ENCODE peak calls at places on chromosomes 5 and 9, in six cellular contexts. One of them, this sample, is unnamed.

GRCh38 chr5:143045062-143045461 is 274.9 kb downstream of the ARHGAP26 start:
- DNase-seq in heart right ventricle: no peak
- DNase-seq in GM20000: no peak
- DNase-seq in cardiac fibroblast: no peak
- DNase-seq in AG04449: no peak
- DNase-seq in ovary: no peak
- DNase-seq in this sample: no peak

GRCh38 chr5:56233230-56233629 is at the start of gene ANKRD55:
- DNase-seq in GM20000: no peak
- DNase-seq in ovary: no peak
- DNase-seq in AG04449: no peak
- DNase-seq in heart right ventricle: no peak
- DNase-seq in cardiac fibroblast: no peak
- DNase-seq in this sample: no peak

GRCh38 chr5:39604491-39604890 is 179.7 kb upstream of the DAB2 start:
- DNase-seq in cardiac fibroblast: peak
- DNase-seq in GM20000: no peak
- DNase-seq in AG04449: no peak
- DNase-seq in heart right ventricle: no peak
- DNase-seq in ovary: no peak
- DNase-seq in this sample: no peak

GRCh38 chr5:160262665-160263064 is 33.4 kb downstream of the FABP6 start:
- DNase-seq in AG04449: no peak
- DNase-seq in heart right ventricle: peak
- DNase-seq in GM20000: no peak
- DNase-seq in cardiac fibroblast: peak
- DNase-seq in ovary: no peak
- DNase-seq in this sample: peak

GRCh38 chr5:50738864-50739263 is 72.4 kb downstream of the PARP8 start:
- DNase-seq in heart right ventricle: no peak
- DNase-seq in ovary: no peak
- DNase-seq in GM20000: no peak
- DNase-seq in cardiac fibroblast: no peak
- DNase-seq in AG04449: no peak
- DNase-seq in this sample: no peak

GRCh38 chr9:86407022-86407421 is 52.8 kb upstream of the TUT7 start:
- DNase-seq in cardiac fibroblast: peak
- DNase-seq in GM20000: no peak
- DNase-seq in heart right ventricle: no peak
- DNase-seq in AG04449: no peak
- DNase-seq in ovary: no peak
- DNase-seq in this sample: peak

GRCh38 chr9:27117489-27118135 is 8.6 kb downstream of the TEK start:
- DNase-seq in cardiac fibroblast: peak
- DNase-seq in ovary: peak
- DNase-seq in heart right ventricle: peak
- DNase-seq in GM20000: no peak
- DNase-seq in AG04449: no peak
- DNase-seq in this sample: peak

GRCh38 chr5:140926903-140927573 is 939 bp downstream of the PCDHAC1 start:
- DNase-seq in cardiac fibroblast: peak
- DNase-seq in GM20000: no peak
- DNase-seq in ovary: no peak
- DNase-seq in heart right ventricle: no peak
- DNase-seq in AG04449: no peak
- DNase-seq in this sample: peak

GRCh38 chr9:123120131-123120530 is 86.7 kb downstream of the GPR21 start:
- DNase-seq in heart right ventricle: no peak
- DNase-seq in GM20000: no peak
- DNase-seq in AG04449: no peak
- DNase-seq in ovary: no peak
- DNase-seq in cardiac fibroblast: no peak
- DNase-seq in this sample: no peak

GRCh38 chr9:110526426-110526825 is 53.1 kb downstream of the SVEP1 start:
- DNase-seq in heart right ventricle: no peak
- DNase-seq in cardiac fibroblast: peak
- DNase-seq in ovary: no peak
- DNase-seq in AG04449: peak
- DNase-seq in GM20000: no peak
- DNase-seq in this sample: peak

GRCh38 chr9:34079181-34079580 is 30.5 kb upstream of the UBAP2 start:
- DNase-seq in heart right ventricle: no peak
- DNase-seq in cardiac fibroblast: peak
- DNase-seq in GM20000: no peak
- DNase-seq in ovary: no peak
- DNase-seq in AG04449: no peak
- DNase-seq in this sample: peak

GRCh38 chr9:35972093-35972492 is 14.1 kb upstream of the OR2S2 start:
- DNase-seq in AG04449: no peak
- DNase-seq in ovary: no peak
- DNase-seq in cardiac fibroblast: no peak
- DNase-seq in GM20000: no peak
- DNase-seq in heart right ventricle: no peak
- DNase-seq in this sample: no peak

GRCh38 chr9:108534741-108535140 is 321.0 kb downstream of the ACTL7B start:
- DNase-seq in AG04449: peak
- DNase-seq in GM20000: no peak
- DNase-seq in heart right ventricle: no peak
- DNase-seq in cardiac fibroblast: peak
- DNase-seq in ovary: no peak
- DNase-seq in this sample: peak

GRCh38 chr9:36426945-36427344 is 26.9 kb upstream of the RNF38 start:
- DNase-seq in AG04449: no peak
- DNase-seq in cardiac fibroblast: no peak
- DNase-seq in heart right ventricle: no peak
- DNase-seq in ovary: no peak
- DNase-seq in GM20000: no peak
- DNase-seq in this sample: no peak

GRCh38 chr5:20224046-20224445 is 236.0 kb upstream of the CDH18 start:
- DNase-seq in AG04449: no peak
- DNase-seq in cardiac fibroblast: no peak
- DNase-seq in ovary: no peak
- DNase-seq in heart right ventricle: no peak
- DNase-seq in GM20000: no peak
- DNase-seq in this sample: peak

GRCh38 chr5:122871669-122872068 is 26.3 kb downstream of the SNX24 start:
- DNase-seq in cardiac fibroblast: peak
- DNase-seq in GM20000: no peak
- DNase-seq in AG04449: no peak
- DNase-seq in heart right ventricle: no peak
- DNase-seq in ovary: no peak
- DNase-seq in this sample: peak

GRCh38 chr5:119357815-119358559 is 2.2 kb downstream of the TNFAIP8 start:
- DNase-seq in heart right ventricle: no peak
- DNase-seq in ovary: no peak
- DNase-seq in AG04449: no peak
- DNase-seq in cardiac fibroblast: no peak
- DNase-seq in GM20000: no peak
- DNase-seq in this sample: no peak

GRCh38 chr5:149550267-149550582 is 1.0 kb downstream of the CSNK1A1 start:
- DNase-seq in heart right ventricle: no peak
- DNase-seq in AG04449: no peak
- DNase-seq in GM20000: no peak
- DNase-seq in cardiac fibroblast: peak
- DNase-seq in ovary: no peak
- DNase-seq in this sample: peak

GRCh38 chr5:56088967-56089829 is 94.4 kb upstream of the IL6ST start:
- DNase-seq in cardiac fibroblast: peak
- DNase-seq in AG04449: no peak
- DNase-seq in GM20000: peak
- DNase-seq in ovary: no peak
- DNase-seq in heart right ventricle: no peak
- DNase-seq in this sample: peak

GRCh38 chr5:134240421-134240962 is 14.6 kb upstream of the PPP2CA start:
- DNase-seq in cardiac fibroblast: peak
- DNase-seq in ovary: no peak
- DNase-seq in heart right ventricle: peak
- DNase-seq in AG04449: no peak
- DNase-seq in GM20000: peak
- DNase-seq in this sample: peak

GRCh38 chr5:116076496-116076895 is 8.3 kb upstream of the COMMD10 start:
- DNase-seq in ovary: no peak
- DNase-seq in AG04449: no peak
- DNase-seq in heart right ventricle: no peak
- DNase-seq in cardiac fibroblast: no peak
- DNase-seq in GM20000: peak
- DNase-seq in this sample: no peak

GRCh38 chr5:137758719-137759312 is 4.7 kb upstream of the HNRNPA0 start:
- DNase-seq in GM20000: peak
- DNase-seq in ovary: no peak
- DNase-seq in heart right ventricle: no peak
- DNase-seq in cardiac fibroblast: peak
- DNase-seq in AG04449: no peak
- DNase-seq in this sample: no peak

GRCh38 chr9:4119778-4120554 is 179.9 kb downstream of the GLIS3 start:
- DNase-seq in GM20000: no peak
- DNase-seq in ovary: no peak
- DNase-seq in cardiac fibroblast: no peak
- DNase-seq in heart right ventricle: no peak
- DNase-seq in AG04449: no peak
- DNase-seq in this sample: no peak

GRCh38 chr9:120801441-120801840 is 8.2 kb upstream of the FBXW2 start:
- DNase-seq in heart right ventricle: no peak
- DNase-seq in GM20000: no peak
- DNase-seq in cardiac fibroblast: no peak
- DNase-seq in AG04449: no peak
- DNase-seq in ovary: no peak
- DNase-seq in this sample: no peak
- TF ChIP-seq CTCF in heart right ventricle: no peak
- TF ChIP-seq CTCF in GM20000: no peak
- TF ChIP-seq CTCF in cardiac fibroblast: no peak
- TF ChIP-seq CTCF in AG04449: no peak
- TF ChIP-seq CTCF in ovary: no peak
- TF ChIP-seq CTCF in this sample: no peak

GRCh38 chr9:1732670-1733069 is 282.5 kb upstream of the SMARCA2 start:
- DNase-seq in GM20000: peak
- DNase-seq in heart right ventricle: no peak
- DNase-seq in cardiac fibroblast: no peak
- DNase-seq in AG04449: no peak
- DNase-seq in ovary: no peak
- DNase-seq in this sample: no peak
- TF ChIP-seq CTCF in GM20000: no peak
- TF ChIP-seq CTCF in heart right ventricle: no peak
- TF ChIP-seq CTCF in cardiac fibroblast: no peak
- TF ChIP-seq CTCF in AG04449: no peak
- TF ChIP-seq CTCF in ovary: no peak
- TF ChIP-seq CTCF in this sample: no peak

GRCh38 chr9:89411759-89412158 is 86.2 kb downstream of the SEMA4D start:
- DNase-seq in AG04449: no peak
- DNase-seq in ovary: no peak
- DNase-seq in heart right ventricle: no peak
- DNase-seq in GM20000: no peak
- DNase-seq in cardiac fibroblast: no peak
- DNase-seq in this sample: no peak

GRCh38 chr9:89408628-89409101 is 89.2 kb downstream of the SEMA4D start:
- DNase-seq in cardiac fibroblast: no peak
- DNase-seq in AG04449: no peak
- DNase-seq in GM20000: no peak
- DNase-seq in ovary: no peak
- DNase-seq in heart right ventricle: no peak
- DNase-seq in this sample: no peak

GRCh38 chr9:89412951-89413350 is 85.0 kb downstream of the SEMA4D start:
- DNase-seq in ovary: no peak
- DNase-seq in heart right ventricle: no peak
- DNase-seq in cardiac fibroblast: no peak
- DNase-seq in GM20000: no peak
- DNase-seq in AG04449: no peak
- DNase-seq in this sample: no peak

GRCh38 chr9:89410022-89410421 is 87.9 kb downstream of the SEMA4D start:
- DNase-seq in cardiac fibroblast: no peak
- DNase-seq in ovary: no peak
- DNase-seq in heart right ventricle: no peak
- DNase-seq in GM20000: no peak
- DNase-seq in AG04449: no peak
- DNase-seq in this sample: no peak

DNA sequence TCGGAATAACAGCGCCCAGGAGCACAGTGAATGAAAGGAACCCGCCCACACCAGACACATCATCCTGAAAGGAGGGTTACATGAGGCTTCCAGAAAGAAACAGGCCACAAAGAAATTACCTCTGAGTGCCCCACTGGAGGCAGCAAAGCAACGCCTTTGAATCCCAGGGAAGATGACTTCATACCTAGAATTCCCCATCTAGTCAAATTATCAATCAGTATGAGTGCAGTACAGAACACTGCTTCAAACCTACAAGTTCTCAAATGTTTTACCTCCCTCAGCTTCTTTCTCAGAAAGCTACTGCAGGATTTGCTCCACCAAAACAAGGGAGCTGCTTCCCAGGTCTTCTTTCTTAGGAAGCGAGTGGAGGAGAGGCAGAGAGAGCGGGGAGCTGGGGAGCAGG is 87.2 kb downstream of the SEMA4D start:
- DNase-seq in GM20000: peak
- DNase-seq in AG04449: no peak
- DNase-seq in heart right ventricle: no peak
- DNase-seq in cardiac fibroblast: no peak
- DNase-seq in ovary: no peak
- DNase-seq in this sample: no peak
- TF ChIP-seq CTCF in GM20000: peak
- TF ChIP-seq CTCF in AG04449: no peak
- TF ChIP-seq CTCF in heart right ventricle: no peak
- TF ChIP-seq CTCF in cardiac fibroblast: no peak
- TF ChIP-seq CTCF in ovary: no peak
- TF ChIP-seq CTCF in this sample: no peak

GRCh38 chr5:24642022-24642421 is 2.8 kb downstream of the CDH10 start:
- DNase-seq in heart right ventricle: no peak
- DNase-seq in ovary: no peak
- DNase-seq in AG04449: no peak
- DNase-seq in GM20000: no peak
- DNase-seq in cardiac fibroblast: peak
- DNase-seq in this sample: no peak
- TF ChIP-seq CTCF in heart right ventricle: peak
- TF ChIP-seq CTCF in ovary: no peak
- TF ChIP-seq CTCF in AG04449: peak
- TF ChIP-seq CTCF in GM20000: no peak
- TF ChIP-seq CTCF in cardiac fibroblast: peak
- TF ChIP-seq CTCF in this sample: peak

GRCh38 chr5:66180282-66180955 is 36.3 kb downstream of the SREK1 start:
- DNase-seq in ovary: no peak
- DNase-seq in cardiac fibroblast: no peak
- DNase-seq in AG04449: no peak
- DNase-seq in GM20000: no peak
- DNase-seq in heart right ventricle: no peak
- DNase-seq in this sample: no peak
- TF ChIP-seq CTCF in ovary: no peak
- TF ChIP-seq CTCF in cardiac fibroblast: no peak
- TF ChIP-seq CTCF in AG04449: no peak
- TF ChIP-seq CTCF in GM20000: no peak
- TF ChIP-seq CTCF in heart right ventricle: no peak
- TF ChIP-seq CTCF in this sample: no peak

DNA sequence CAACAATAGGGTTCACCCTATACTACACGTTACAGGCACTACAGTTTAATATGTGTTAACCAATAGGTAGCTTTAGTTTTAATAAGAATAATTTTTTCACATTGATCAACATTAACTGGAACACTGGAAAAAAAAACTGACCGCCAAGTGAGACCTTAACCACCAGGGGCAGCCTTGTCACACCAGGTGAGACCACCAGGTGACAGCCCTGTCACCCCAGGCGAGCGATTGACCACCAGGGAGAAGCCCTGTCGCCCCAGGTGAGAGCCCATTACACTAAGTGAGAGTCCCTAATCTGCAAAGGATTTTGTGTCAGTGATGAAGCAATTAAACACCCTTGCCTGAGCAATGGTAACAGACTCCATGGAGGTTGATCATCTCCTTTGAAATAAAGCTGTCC is 75.4 kb upstream of the SYK start:
- DNase-seq in ovary: no peak
- DNase-seq in cardiac fibroblast: no peak
- DNase-seq in AG04449: no peak
- DNase-seq in heart right ventricle: no peak
- DNase-seq in GM20000: no peak
- DNase-seq in this sample: no peak
- TF ChIP-seq CTCF in ovary: no peak
- TF ChIP-seq CTCF in cardiac fibroblast: no peak
- TF ChIP-seq CTCF in AG04449: no peak
- TF ChIP-seq CTCF in heart right ventricle: no peak
- TF ChIP-seq CTCF in GM20000: peak
- TF ChIP-seq CTCF in this sample: no peak

This sample was measured in fibroblast of the aortic adventitia.